ENCODE peak calls at places on chromosome 5, in ten cellular contexts. W is OCI-LY7; O is GM23338; Z is colonic mucosa; S is IMR-90; E is HCT116; K is AG09319; P is AG04449; Y is CD4-positive, alpha-beta T cell; T is tibial artery. M is an unnamed sample.
A peak's percentile ranks its signal among the peaks of the same experiment; 100 is the strongest.

GRCh38 chr5:66306105-66306843 is 162.2 kb downstream of the SREK1 start:
- DNase-seq in W (peak; percentile 61), O (peak; percentile 83), Z (peak; percentile 45), S (peak; percentile 63), E (peak; percentile 63), K (peak; percentile 30), P (peak; percentile 14), Y (no peak), T (peak; percentile 52), M (peak; percentile 55)

GRCh38 chr5:93800988-93801811 is 59.8 kb upstream of the POU5F2 start:
- DNase-seq in W (peak; percentile 32), O (peak; percentile 83), Z (peak; percentile 39), S (peak; percentile 64), E (peak; percentile 66), K (no peak), P (no peak), Y (no peak), T (no peak), M (peak; percentile 58)

GRCh38 chr5:61319388-61320146 is 12.5 kb upstream of the ZSWIM6 start:
- DNase-seq in W (peak; percentile 15), O (peak; percentile 90), Z (peak; percentile 68), S (no peak), E (no peak), K (no peak), P (no peak), Y (no peak), T (no peak), M (no peak)

GRCh38 chr5:179123109-179123426 is 62.9 kb downstream of the ZNF354C start:
- DNase-seq in W (no peak), O (no peak), Z (no peak), S (no peak), E (no peak), K (no peak), P (no peak), Y (no peak), T (no peak), M (no peak)

GRCh38 chr5:134610715-134611114 is 21.9 kb downstream of the SAR1B start:
- DNase-seq in W (no peak), O (no peak), Z (no peak), S (no peak), E (no peak), K (no peak), P (no peak), Y (no peak), T (no peak), M (no peak)

GRCh38 chr5:56814361-56814962 is 887 bp upstream of the MAP3K1 start:
- DNase-seq in W (peak; percentile 57), O (peak; percentile 60), Z (peak; percentile 58), S (no peak), E (no peak), K (no peak), P (no peak), Y (peak; percentile 12), T (peak; percentile 35), M (peak; percentile 44)

GRCh38 chr5:2186472-2187015 is 303.8 kb upstream of the IRX4 start:
- DNase-seq in W (no peak), O (no peak), Z (peak; percentile 10), S (no peak), E (no peak), K (no peak), P (no peak), Y (no peak), T (no peak), M (no peak)

GRCh38 chr5:2185646-2186471 is 303.1 kb upstream of the IRX4 start:
- DNase-seq in W (no peak), O (no peak), Z (peak; percentile 10), S (no peak), E (no peak), K (no peak), P (no peak), Y (no peak), T (no peak), M (no peak)

GRCh38 chr5:103224118-103224893 is 34.3 kb upstream of the MACIR start:
- DNase-seq in W (peak; percentile 66), O (peak; percentile 87), Z (peak; percentile 39), S (peak; percentile 75), E (peak; percentile 57), K (no peak), P (no peak), Y (peak; percentile 20), T (no peak), M (peak; percentile 69)

GRCh38 chr5:172113036-172113435 is 75.0 kb downstream of the STK10 start:
- DNase-seq in W (peak; percentile 57), O (no peak), Z (no peak), S (no peak), E (no peak), K (no peak), P (no peak), Y (peak; percentile 78), T (no peak), M (no peak)

GRCh38 chr5:137220523-137220927 is 278.6 kb downstream of the SPOCK1 start:
- DNase-seq in W (peak; percentile 75), O (peak; percentile 76), Z (no peak), S (peak; percentile 78), E (peak; percentile 76), K (peak; percentile 32), P (peak; percentile 51), Y (no peak), T (no peak), M (peak; percentile 71)

DNA sequence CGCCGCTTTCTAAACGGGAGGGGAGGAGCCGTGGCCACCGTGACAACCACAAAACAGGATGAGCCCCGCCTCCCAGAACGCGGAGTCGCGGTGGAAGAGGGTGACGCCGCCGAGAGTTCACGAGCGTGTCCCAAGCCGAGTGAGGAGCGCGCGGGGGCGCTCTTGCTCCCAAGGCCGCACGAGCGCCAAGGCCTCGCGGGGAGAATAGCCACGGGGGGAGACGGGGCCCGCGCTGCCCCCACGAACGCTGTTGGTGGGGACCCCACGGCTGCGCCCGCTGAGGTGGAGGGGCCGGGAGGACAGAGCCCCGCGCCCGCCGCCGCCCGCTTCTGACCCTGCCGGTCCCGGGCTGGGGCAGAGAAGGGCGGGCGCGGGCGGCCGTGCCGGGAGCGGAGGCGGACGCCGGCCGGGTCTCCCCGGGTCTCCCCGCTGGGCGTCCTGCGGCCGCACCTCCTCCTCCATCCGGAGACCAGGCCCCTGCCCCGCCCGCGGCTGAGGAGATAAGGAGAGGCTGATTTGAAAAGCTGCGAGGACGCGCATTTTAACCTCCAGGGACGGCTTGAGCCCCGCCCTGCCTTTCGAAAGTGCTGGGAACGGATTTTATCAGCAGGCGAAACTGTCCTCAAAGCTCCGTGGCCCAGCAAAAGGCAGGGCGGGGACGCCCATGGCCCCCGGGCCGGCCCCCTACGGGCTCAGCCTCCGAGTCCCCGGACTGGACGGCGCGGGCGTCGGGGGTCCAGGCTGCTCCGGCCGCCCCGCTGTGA is 3.8 kb upstream of the NKD2 start:
- DNase-seq in W (no peak), O (peak; percentile 72), Z (peak; percentile 70), S (peak; percentile 16), E (no peak), K (no peak), P (no peak), Y (peak; percentile 41), T (peak; percentile 52), M (no peak)
- TF ChIP-seq CTCF in W (peak; percentile 51), O (no peak), Z (no peak), S (peak; percentile 36), E (peak; percentile 39), K (peak; percentile 62), P (no peak), Y (peak; percentile 55), T (peak; percentile 7), M (no peak)

DNA sequence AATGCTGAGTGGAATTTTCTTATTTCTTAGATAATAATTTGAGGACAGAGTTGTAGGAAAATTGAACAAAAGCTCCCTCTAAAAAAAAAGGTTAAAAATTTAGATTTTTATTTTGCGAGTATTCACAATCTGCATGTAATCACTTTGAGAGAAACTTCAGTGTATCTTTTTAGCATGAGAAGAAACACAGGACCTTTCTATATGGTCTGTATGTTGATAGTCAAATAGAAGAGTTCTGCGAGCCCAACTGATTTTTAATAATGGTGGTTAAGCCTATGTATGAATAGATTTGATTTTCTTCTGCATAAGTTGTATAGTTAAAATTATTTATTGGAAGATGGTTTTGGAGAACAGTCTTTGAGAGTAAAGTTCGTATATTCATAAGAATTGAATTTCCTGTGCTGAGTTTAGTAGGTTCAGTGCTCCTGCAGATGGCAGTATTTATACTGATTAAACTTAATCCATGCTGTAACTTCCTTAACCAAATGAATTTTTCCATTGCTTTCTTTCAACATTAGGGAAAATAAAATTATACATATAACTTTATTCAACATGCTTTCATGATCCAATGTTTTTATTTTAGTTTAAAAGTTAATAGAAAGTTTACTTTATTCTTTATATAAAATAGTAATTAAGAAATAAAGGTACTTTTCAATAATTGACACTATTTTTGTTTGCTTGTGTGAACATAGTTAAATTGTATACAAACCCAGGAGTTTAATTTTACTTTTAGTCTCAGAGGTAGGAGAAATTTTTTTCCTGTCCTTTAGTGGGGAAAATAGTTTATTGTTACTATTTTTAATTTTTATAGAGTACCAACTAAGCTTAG is 19.6 kb downstream of the TCERG1 start:
- DNase-seq in W (peak; percentile 15), O (peak; percentile 21), Z (no peak), S (peak; percentile 37), E (no peak), K (no peak), P (no peak), Y (no peak), T (no peak), M (no peak)
- TF ChIP-seq CTCF in W (peak; percentile 77), O (peak; percentile 60), Z (peak; percentile 28), S (peak; percentile 58), E (peak; percentile 46), K (peak; percentile 47), P (peak; percentile 28), Y (peak; percentile 35), T (peak; percentile 31), M (peak; percentile 40)

GRCh38 chr5:145101246-145101645 is 733.9 kb downstream of the PRELID2 start:
- DNase-seq in W (peak; percentile 2), O (peak; percentile 44), Z (no peak), S (no peak), E (peak; percentile 2), K (no peak), P (no peak), Y (no peak), T (no peak), M (no peak)
- TF ChIP-seq CTCF in W (peak; percentile 82), O (peak; percentile 65), Z (no peak), S (peak; percentile 19), E (peak; percentile 71), K (no peak), P (no peak), Y (no peak), T (no peak), M (no peak)

GRCh38 chr5:118017536-118017935 is 970.8 kb downstream of the DTWD2 start:
- DNase-seq in W (no peak), O (no peak), Z (no peak), S (no peak), E (no peak), K (no peak), P (no peak), Y (no peak), T (no peak), M (no peak)

DNA sequence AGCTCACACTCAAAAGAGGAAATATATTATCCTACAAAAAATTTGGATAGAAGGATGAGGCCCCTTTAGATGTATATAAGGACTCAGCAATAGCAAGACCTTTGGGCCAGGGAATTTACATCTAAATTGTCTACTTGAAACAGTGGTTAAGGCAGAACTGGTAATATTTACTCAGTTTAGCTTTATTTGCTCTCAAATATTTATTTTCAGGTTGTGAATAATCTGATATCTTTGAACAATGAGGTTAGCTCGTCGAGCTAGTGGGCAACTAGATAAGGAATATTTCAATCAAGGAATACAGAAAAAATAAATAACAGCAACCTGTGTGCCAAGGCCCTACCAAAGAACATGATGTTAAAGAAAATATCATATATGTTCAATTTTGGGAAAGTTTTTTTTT is 966.3 kb downstream of the DTWD2 start:
- DNase-seq in W (no peak), O (no peak), Z (no peak), S (no peak), E (no peak), K (no peak), P (no peak), Y (no peak), T (no peak), M (no peak)
- TF ChIP-seq CTCF in W (no peak), O (no peak), Z (no peak), S (no peak), E (no peak), K (no peak), P (no peak), Y (no peak), T (no peak), M (no peak)

M was measured in Calu3.